ENCODE peak calls at places on chromosomes 3 and 15, in eight cellular contexts. K is GM23248; E is cardiac muscle cell; Q is heart left ventricle; F is CD8-positive, alpha-beta memory T cell; T is HCT116; B is fibroblast of lung; I is mesenchymal stem cell. A is an unnamed sample. For H3K36me3, the result is how much of the 10 kb centered on the place peaks cover.

GRCh38 chr15:91865486-91865885 is 12.0 kb downstream of the SLCO3A1 start:
- DNase-seq in F (no peak), I (no peak), B (no peak), K (no peak), Q (no peak), T (no peak), E (no peak), A (no peak)

GRCh38 chr15:99755692-99756409 is 22.6 kb upstream of the LYSMD4 start:
- DNase-seq in E (peak), B (peak), Q (peak), K (peak), T (peak), F (no peak), I (peak), A (peak)

GRCh38 chr15:93467327-93467726 is 378.3 kb upstream of the RGMA start:
- DNase-seq in T (no peak), Q (peak), B (peak), E (no peak), K (peak), I (no peak), F (no peak), A (no peak)

GRCh38 chr3:180624714-180625113 is 22.8 kb downstream of the TTC14 start:
- DNase-seq in F (no peak), B (no peak), E (no peak), K (no peak), I (no peak), T (no peak), Q (no peak), A (no peak)

GRCh38 chr3:183870563-183870962 is 14.1 kb downstream of the PARL start:
- DNase-seq in I (no peak), T (no peak), E (no peak), K (no peak), Q (no peak), F (no peak), B (no peak), A (no peak)

GRCh38 chr3:115470254-115470653 is 153.1 kb upstream of the GAP43 start:
- DNase-seq in F (no peak), E (no peak), I (no peak), T (no peak), B (no peak), Q (no peak), K (no peak), A (no peak)

GRCh38 chr3:3627104-3627503 is 172.1 kb upstream of the LRRN1 start:
- DNase-seq in E (no peak), I (no peak), K (no peak), Q (no peak), T (no peak), F (no peak), B (peak), A (no peak)

GRCh38 chr15:31016446-31016915 is 25.1 kb upstream of the MTMR10 start:
- DNase-seq in T (no peak), K (peak), E (peak), B (peak), Q (no peak), F (no peak), I (peak), A (no peak)

GRCh38 chr3:52860424-52860768 is 25.6 kb upstream of the MUSTN1 start:
- DNase-seq in K (no peak), E (no peak), B (no peak), I (no peak), F (no peak), T (no peak), Q (no peak), A (no peak)

GRCh38 chr15:45134682-45135604 is 5.1 kb downstream of the DUOX1 start:
- DNase-seq in Q (peak), F (no peak), T (no peak), K (no peak), B (no peak), I (no peak), E (no peak), A (no peak)

GRCh38 chr15:55823191-55823670 is 80.3 kb upstream of the PRTG start:
- DNase-seq in E (peak), F (no peak), K (peak), T (no peak), I (peak), Q (no peak), B (peak), A (no peak)

GRCh38 chr15:96390986-96391385 is 60.5 kb downstream of the NR2F2 start:
- DNase-seq in I (no peak), F (no peak), B (no peak), E (no peak), K (peak), Q (no peak), T (no peak), A (no peak)

GRCh38 chr3:134685881-134686802 is 35.3 kb upstream of the KY start:
- DNase-seq in T (no peak), I (peak), K (peak), F (no peak), Q (no peak), E (peak), B (peak), A (no peak)

GRCh38 chr3:73729969-73730440 is 105.3 kb upstream of the PDZRN3 start:
- DNase-seq in Q (no peak), T (no peak), K (no peak), I (peak), B (no peak), E (no peak), F (no peak), A (no peak)

GRCh38 chr3:111373239-111373638 is 168.8 kb upstream of the CD96 start:
- DNase-seq in E (no peak), Q (no peak), B (no peak), F (no peak), K (no peak), T (no peak), I (no peak), A (no peak)

GRCh38 chr3:140122183-140122582 is 187.2 kb downstream of the CLSTN2 start:
- DNase-seq in K (no peak), E (no peak), F (no peak), T (no peak), B (peak), Q (no peak), I (no peak), A (no peak)

GRCh38 chr3:194536883-194537637 is 50.3 kb upstream of the ATP13A3 start:
- DNase-seq in B (peak), I (peak), K (peak), T (no peak), Q (no peak), F (no peak), E (no peak), A (peak)

GRCh38 chr3:144098691-144099090 is 127.1 kb downstream of the DIPK2A start:
- DNase-seq in Q (no peak), B (no peak), K (no peak), E (no peak), F (no peak), I (no peak), T (no peak), A (no peak)

GRCh38 chr3:105860649-105861048 is 8.2 kb downstream of the CBLB start:
- DNase-seq in I (peak), T (no peak), E (no peak), Q (no peak), K (no peak), B (no peak), F (no peak), A (no peak)

GRCh38 chr3:158768881-158769518 is 32.9 kb upstream of the MFSD1 start:
- DNase-seq in B (peak), T (no peak), E (peak), F (no peak), K (peak), Q (no peak), I (peak), A (peak)

GRCh38 chr15:41499109-41499851 is 5.6 kb downstream of the ITPKA start:
- DNase-seq in E (no peak), Q (no peak), T (no peak), B (no peak), I (no peak), K (peak), F (no peak), A (no peak)

GRCh38 chr3:195204360-195205166 is 66.4 kb downstream of the XXYLT1 start:
- DNase-seq in I (peak), Q (no peak), B (peak), K (peak), E (peak), F (no peak), T (no peak), A (no peak)

GRCh38 chr3:59442056-59442455 is 392.2 kb upstream of the CFAP20DC start:
- DNase-seq in B (no peak), K (no peak), I (peak), T (no peak), F (no peak), E (no peak), Q (no peak), A (no peak)

GRCh38 chr3:71469131-71469430 is 114.4 kb downstream of the FOXP1 start:
- DNase-seq in T (no peak), Q (no peak), I (no peak), K (peak), F (no peak), E (no peak), B (no peak), A (no peak)

GRCh38 chr3:99319450-99319849 is 318.9 kb upstream of the COL8A1 start:
- DNase-seq in B (peak), T (no peak), Q (no peak), K (peak), F (no peak), E (no peak), I (no peak), A (no peak)

GRCh38 chr3:44065741-44066140 is 175.9 kb upstream of the TOPAZ1 start:
- DNase-seq in B (no peak), E (no peak), F (no peak), I (no peak), Q (no peak), K (peak), T (no peak), A (no peak)

GRCh38 chr15:70416851-70417250 is 319.1 kb upstream of the TLE3 start:
- DNase-seq in B (peak), E (no peak), K (no peak), T (no peak), F (no peak), I (no peak), Q (no peak), A (no peak)

GRCh38 chr3:119620899-119621298 is 23.2 kb downstream of the PLA1A start:
- DNase-seq in E (no peak), F (no peak), I (no peak), B (no peak), K (no peak), T (no peak), Q (no peak), A (no peak)

GRCh38 chr15:45573961-45574629 is 13.1 kb upstream of the BLOC1S6 start:
- DNase-seq in Q (no peak), K (peak), I (peak), F (no peak), B (no peak), T (peak), E (peak), A (no peak)

GRCh38 chr3:40690696-40691597 is 166.2 kb downstream of the ZNF621 start:
- DNase-seq in T (no peak), E (peak), K (no peak), B (no peak), I (no peak), Q (peak), F (no peak), A (peak)

GRCh38 chr15:65960586-65960985 is 91.3 kb downstream of the RAB11A start:
- DNase-seq in B (no peak), K (no peak), T (no peak), E (no peak), F (no peak), Q (no peak), I (no peak), A (no peak)

GRCh38 chr15:75178171-75178937 is 23.3 kb upstream of the C15orf39 start:
- DNase-seq in K (peak), E (no peak), T (no peak), Q (peak), I (peak), F (no peak), B (peak), A (peak)

GRCh38 chr3:186453531-186453930 is 90.6 kb downstream of the CRYGS start:
- DNase-seq in K (no peak), Q (no peak), B (no peak), E (no peak), T (no peak), I (no peak), F (no peak), A (no peak)

GRCh38 chr15:78327442-78327841 is 12.7 kb upstream of the CRABP1 start:
- DNase-seq in Q (no peak), F (no peak), I (no peak), T (no peak), E (no peak), B (no peak), K (peak), A (no peak)

GRCh38 chr15:40293905-40294895 is 11.3 kb upstream of the ANKRD63 start:
- DNase-seq in B (no peak), E (no peak), Q (peak), F (no peak), I (no peak), K (no peak), T (no peak), A (no peak)

GRCh38 chr3:193702967-193703366 is 110.0 kb downstream of the OPA1 start:
- DNase-seq in T (no peak), B (peak), F (no peak), I (no peak), K (peak), E (peak), Q (no peak), A (no peak)

GRCh38 chr15:48624700-48625099 is 20.8 kb downstream of the FBN1 start:
- DNase-seq in Q (no peak), F (no peak), B (peak), I (no peak), K (no peak), T (no peak), E (no peak), A (no peak)

GRCh38 chr15:80455668-80456442 is 51.7 kb downstream of the ARNT2 start:
- DNase-seq in B (peak), Q (no peak), I (peak), E (peak), K (peak), F (peak), T (peak), A (peak)

GRCh38 chr15:25674948-25675347 is 188.2 kb downstream of the ATP10A start:
- DNase-seq in K (no peak), T (no peak), F (no peak), Q (peak), B (no peak), I (no peak), E (no peak), A (no peak)

GRCh38 chr15:25673972-25674371 is 189.2 kb downstream of the ATP10A start:
- DNase-seq in B (no peak), F (no peak), E (no peak), K (no peak), I (no peak), T (no peak), Q (no peak), A (no peak)

GRCh38 chr15:25671132-25671531 is 192.0 kb downstream of the ATP10A start:
- DNase-seq in E (no peak), B (peak), F (no peak), K (peak), Q (no peak), T (no peak), I (no peak), A (no peak)

GRCh38 chr15:25675396-25675795 is 187.7 kb downstream of the ATP10A start:
- DNase-seq in B (no peak), F (no peak), I (no peak), E (no peak), T (no peak), Q (no peak), K (no peak), A (no peak)

DNA sequence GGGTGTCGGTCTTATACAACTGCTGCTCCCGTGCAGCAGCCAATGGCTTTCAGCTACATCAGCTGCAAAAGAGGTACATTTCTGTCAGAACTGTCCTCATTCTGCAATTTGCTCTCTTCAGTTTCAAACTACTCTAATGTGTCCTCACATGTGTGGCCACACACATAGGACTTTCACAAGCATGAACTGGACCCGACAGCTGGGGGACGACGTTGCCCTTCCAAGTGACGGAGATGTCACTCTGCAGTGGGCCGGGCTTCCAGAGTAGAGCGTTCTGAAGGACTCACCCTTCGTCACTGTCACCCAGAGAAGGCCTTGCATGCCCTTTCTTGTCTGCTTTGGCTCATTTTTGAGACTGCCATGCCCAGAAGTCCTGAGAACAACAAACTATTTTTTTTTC is 189.8 kb downstream of the ATP10A start:
- DNase-seq in B (no peak), Q (no peak), I (no peak), E (no peak), T (no peak), K (no peak), F (no peak), A (no peak)
- H3K27ac ChIP-seq in B (no peak), Q (no peak), I (no peak), E (no peak), T (no peak), K (no peak), F (no peak), A (no peak)

GRCh38 chr3:131901686-131902085 is 133.1 kb downstream of the CPNE4 start:
- DNase-seq in F (no peak), B (no peak), K (peak), I (no peak), E (no peak), T (no peak), Q (no peak), A (no peak)
- H3K36me3 ChIP-seq in F (under half), B (under half), K (under half), I (under half), E (under half), T (under half), Q (under half), A (under half)

DNA sequence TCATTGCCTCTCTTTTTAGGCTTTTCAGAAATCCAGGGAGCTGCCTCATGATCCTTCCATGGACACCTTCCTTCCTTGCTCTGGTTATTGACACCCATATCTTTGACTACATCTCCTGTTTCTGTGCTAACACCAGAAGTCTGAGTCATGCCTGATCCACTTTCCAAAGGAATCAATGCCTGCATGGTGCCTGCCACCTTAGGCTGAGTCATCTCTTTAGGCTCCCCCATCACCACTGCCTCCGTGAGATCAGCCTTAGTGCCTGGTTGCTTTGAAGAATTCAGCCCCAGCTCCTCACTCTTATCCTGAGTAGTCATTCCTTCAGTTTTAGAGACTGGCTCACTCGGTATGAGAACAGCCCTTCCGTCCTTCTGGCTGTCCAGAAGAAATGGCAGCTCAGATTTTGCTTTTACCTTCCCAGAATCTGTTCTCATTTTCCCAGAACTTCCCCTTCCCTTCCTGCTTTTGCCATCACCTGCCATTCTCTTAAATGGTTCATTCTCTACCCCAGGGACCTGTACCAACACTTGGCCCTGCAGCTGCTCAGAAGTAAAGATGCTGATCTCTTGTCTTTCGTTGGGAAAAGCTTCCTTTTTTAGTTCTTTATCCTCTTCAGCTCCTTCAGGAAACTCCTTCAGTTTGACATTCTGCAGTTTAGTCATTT is 105.3 kb downstream of the MAP4 start:
- DNase-seq in Q (no peak), I (peak), T (peak), B (peak), E (peak), K (peak), F (no peak), A (no peak)
- H3K27ac ChIP-seq in Q (no peak), I (peak), T (peak), B (no peak), E (peak), K (peak), F (no peak), A (no peak)

GRCh38 chr3:87247086-87247781 is 20.1 kb downstream of the CHMP2B start:
- DNase-seq in F (no peak), E (peak), K (peak), B (no peak), I (no peak), T (no peak), Q (no peak), A (no peak)
- H3K36me3 ChIP-seq in F (under half), E (under half), K (half or more), B (under half), I (under half), T (under half), Q (under half), A (under half)

DNA sequence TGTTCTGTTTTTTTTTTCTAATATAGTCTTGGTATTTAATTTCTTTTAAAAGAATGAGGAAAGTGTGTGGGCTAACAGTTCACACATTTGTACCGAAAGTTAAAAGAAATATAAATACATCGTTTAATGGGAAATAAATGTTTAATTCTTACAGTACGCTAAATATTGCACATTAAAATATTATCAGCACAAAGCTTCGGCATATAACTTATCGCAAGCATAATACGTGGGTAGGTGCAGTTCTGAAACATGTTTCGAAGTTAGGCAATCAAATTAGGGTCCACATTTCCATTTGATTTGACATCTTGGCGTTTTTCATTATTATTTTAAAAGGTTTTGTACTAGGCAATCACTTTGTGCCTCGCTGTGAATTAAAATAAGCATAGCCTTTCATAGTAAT is 41.3 kb downstream of the VGLL4 start:
- DNase-seq in F (no peak), T (no peak), I (no peak), E (no peak), Q (no peak), B (no peak), K (no peak), A (no peak)
- H3K27ac ChIP-seq in F (no peak), T (no peak), I (no peak), E (peak), Q (peak), B (peak), K (peak), A (no peak)

GRCh38 chr3:123648696-123649405 is 64.0 kb upstream of the HACD2 start:
- DNase-seq in B (no peak), Q (no peak), I (no peak), K (no peak), F (no peak), E (no peak), T (no peak), A (no peak)

GRCh38 chr3:123652346-123652984 is 67.6 kb upstream of the HACD2 start:
- DNase-seq in T (peak), K (peak), E (peak), I (peak), Q (peak), B (peak), F (no peak), A (peak)

GRCh38 chr3:123650101-123650500 is 65.2 kb upstream of the HACD2 start:
- DNase-seq in E (peak), T (no peak), Q (no peak), I (no peak), B (no peak), K (no peak), F (no peak), A (no peak)

GRCh38 chr3:123655400-123655799 is 70.5 kb upstream of the HACD2 start:
- DNase-seq in B (no peak), T (no peak), E (peak), F (no peak), K (no peak), Q (no peak), I (no peak), A (no peak)

GRCh38 chr3:123651449-123652345 is 66.8 kb upstream of the HACD2 start:
- DNase-seq in F (no peak), Q (no peak), K (peak), I (no peak), E (peak), T (no peak), B (no peak), A (no peak)
- H3K36me3 ChIP-seq in F (under half), Q (under half), K (under half), I (half or more), E (under half), T (under half), B (under half), A (under half)

GRCh38 chr3:97892852-97893251 is 71.0 kb downstream of the CRYBG3 start:
- DNase-seq in B (no peak), Q (no peak), F (no peak), I (no peak), T (no peak), K (no peak), E (no peak), A (no peak)
- H3K27ac ChIP-seq in B (no peak), Q (no peak), F (no peak), I (no peak), T (no peak), K (no peak), E (no peak), A (no peak)